ENCODE peak calls at places on chromosomes 12 and 14, in seven cellular contexts. W is mesendoderm, M is IMR-90, X is mesenchymal stem cell, N is neuronal stem cell, K is H1, A is trophoblast cell. T is an unnamed sample.

GRCh38 chr12:52873832-52874572 is 25.2 kb upstream of the KRT78 start:
- DNase-seq in W (no peak), M (peak; percentile 89), X (peak; percentile 95), N (no peak), K (no peak), A (no peak), T (peak; percentile 68)

GRCh38 chr14:57870686-57871457 is 5.0 kb upstream of the SLC35F4 start:
- DNase-seq in W (no peak), M (no peak), X (no peak), N (no peak), K (no peak), A (no peak), T (no peak)

GRCh38 chr12:48796976-48797375 is 8.1 kb upstream of the ADCY6 start:
- DNase-seq in W (no peak), M (no peak), X (no peak), N (no peak), K (no peak), A (no peak), T (no peak)

GRCh38 chr12:3622021-3622731 is 130.7 kb downstream of the CRACR2A start:
- DNase-seq in W (no peak), M (no peak), X (no peak), N (no peak), K (no peak), A (peak; percentile 80), T (no peak)

GRCh38 chr14:106564058-106564643 is 1037.8 kb downstream of the TMEM121 start:
- DNase-seq in W (peak; percentile 3), M (no peak), X (no peak), N (no peak), K (no peak), A (no peak), T (no peak)

GRCh38 chr14:21589317-21589716 is 9.4 kb upstream of the OR10G3 start:
- DNase-seq in W (no peak), M (no peak), X (no peak), N (no peak), K (no peak), A (peak; percentile 71), T (no peak)

GRCh38 chr12:119589087-119589486 is 4.5 kb upstream of the TMEM233 start:
- DNase-seq in W (no peak), M (peak; percentile 4), X (no peak), N (no peak), K (no peak), A (no peak), T (no peak)

GRCh38 chr14:90567991-90568390 is 171.2 kb downstream of the CALM1 start:
- DNase-seq in W (no peak), M (no peak), X (no peak), N (no peak), K (no peak), A (no peak), T (no peak)

GRCh38 chr12:116594325-116595038 is 35.3 kb downstream of the MAP1LC3B2 start:
- DNase-seq in W (no peak), M (no peak), X (no peak), N (no peak), K (no peak), A (no peak), T (no peak)

GRCh38 chr12:122003646-122004611 is 17.8 kb upstream of the BCL7A start:
- DNase-seq in W (no peak), M (no peak), X (no peak), N (no peak), K (no peak), A (no peak), T (no peak)

GRCh38 chr14:90969493-90970166 is 90.8 kb downstream of the RPS6KA5 start:
- DNase-seq in W (no peak), M (no peak), X (peak; percentile 4), N (no peak), K (no peak), A (no peak), T (no peak)

GRCh38 chr14:90440592-90440991 is 43.8 kb downstream of the CALM1 start:
- DNase-seq in W (no peak), M (no peak), X (no peak), N (no peak), K (no peak), A (no peak), T (no peak)

GRCh38 chr12:57489157-57489641 is 1.3 kb downstream of the MARS1 start:
- DNase-seq in W (peak; percentile 39), M (peak; percentile 55), X (peak; percentile 35), N (no peak), K (no peak), A (no peak), T (no peak)

GRCh38 chr14:99728231-99728920 is 44.3 kb downstream of the CYP46A1 start:
- DNase-seq in W (no peak), M (no peak), X (no peak), N (no peak), K (no peak), A (no peak), T (peak; percentile 24)

GRCh38 chr12:125871811-125872594 is 806.8 kb downstream of the AACS start:
- DNase-seq in W (no peak), M (no peak), X (no peak), N (no peak), K (no peak), A (no peak), T (no peak)

GRCh38 chr12:132429932-132430643 is 59.9 kb upstream of the FBRSL1 start:
- DNase-seq in W (peak; percentile 62), M (no peak), X (no peak), N (no peak), K (no peak), A (no peak), T (peak; percentile 89)

GRCh38 chr14:37197421-37198272 is at the start of gene MIPOL1:
- DNase-seq in W (peak; percentile 80), M (peak; percentile 90), X (peak; percentile 91), N (peak; percentile 61), K (peak; percentile 25), A (no peak), T (peak; percentile 65)

GRCh38 chr12:109291531-109292341 is 17.3 kb downstream of the FOXN4 start:
- DNase-seq in W (peak; percentile 96), M (no peak), X (peak; percentile 8), N (peak; percentile 93), K (peak; percentile 56), A (no peak), T (peak; percentile 97)

GRCh38 chr12:121128908-121129704 is 3.6 kb upstream of the P2RX7 start:
- DNase-seq in W (peak; percentile 50), M (peak; percentile 27), X (peak; percentile 97), N (no peak), K (no peak), A (no peak), T (peak; percentile 72)

GRCh38 chr14:71113376-71113775 is 206.1 kb downstream of the PCNX1 start:
- DNase-seq in W (peak; percentile 56), M (peak; percentile 89), X (peak; percentile 47), N (no peak), K (no peak), A (no peak), T (no peak)
- H4K8ac ChIP-seq in W (no peak overlapping the region), M (no peak overlapping the region), X (no peak overlapping the region), N (no peak overlapping the region), K (no peak overlapping the region), A (no peak overlapping the region), T (no peak overlapping the region)

GRCh38 chr12:76719171-76719631 is 44.7 kb upstream of the ZDHHC17 start:
- DNase-seq in W (no peak), M (peak; percentile 50), X (no peak), N (no peak), K (no peak), A (no peak), T (no peak)
- H4K8ac ChIP-seq in W (no peak overlapping the region), M (peak overlapping the region; percentile 83), X (no peak overlapping the region), N (no peak overlapping the region), K (no peak overlapping the region), A (peak overlapping the region; percentile 71), T (no peak overlapping the region)

GRCh38 chr14:70021548-70021947 is 142.3 kb downstream of the SMOC1 start:
- DNase-seq in W (no peak), M (no peak), X (no peak), N (no peak), K (no peak), A (no peak), T (no peak)

GRCh38 chr14:70020350-70021170 is 141.3 kb downstream of the SMOC1 start:
- DNase-seq in W (no peak), M (peak; percentile 32), X (no peak), N (no peak), K (no peak), A (no peak), T (no peak)

GRCh38 chr14:70018246-70018645 is 139.0 kb downstream of the SMOC1 start:
- DNase-seq in W (no peak), M (peak; percentile 41), X (no peak), N (no peak), K (no peak), A (no peak), T (no peak)

GRCh38 chr14:70014696-70015095 is 135.5 kb downstream of the SMOC1 start:
- DNase-seq in W (no peak), M (no peak), X (no peak), N (no peak), K (no peak), A (no peak), T (no peak)

GRCh38 chr14:70018713-70019201 is 139.5 kb downstream of the SMOC1 start:
- DNase-seq in W (no peak), M (peak; percentile 47), X (peak; percentile 32), N (no peak), K (no peak), A (no peak), T (no peak)
- H4K8ac ChIP-seq in W (no peak overlapping the region), M (no peak overlapping the region), X (no peak overlapping the region), N (no peak overlapping the region), K (no peak overlapping the region), A (no peak overlapping the region), T (no peak overlapping the region)

GRCh38 chr12:129821964-129822363 is 81.9 kb downstream of the TMEM132D start:
- DNase-seq in W (no peak), M (no peak), X (no peak), N (no peak), K (no peak), A (no peak), T (no peak)
- H4K8ac ChIP-seq in W (no peak overlapping the region), M (no peak overlapping the region), X (no peak overlapping the region), N (no peak overlapping the region), K (no peak overlapping the region), A (no peak overlapping the region), T (no peak overlapping the region)

DNA sequence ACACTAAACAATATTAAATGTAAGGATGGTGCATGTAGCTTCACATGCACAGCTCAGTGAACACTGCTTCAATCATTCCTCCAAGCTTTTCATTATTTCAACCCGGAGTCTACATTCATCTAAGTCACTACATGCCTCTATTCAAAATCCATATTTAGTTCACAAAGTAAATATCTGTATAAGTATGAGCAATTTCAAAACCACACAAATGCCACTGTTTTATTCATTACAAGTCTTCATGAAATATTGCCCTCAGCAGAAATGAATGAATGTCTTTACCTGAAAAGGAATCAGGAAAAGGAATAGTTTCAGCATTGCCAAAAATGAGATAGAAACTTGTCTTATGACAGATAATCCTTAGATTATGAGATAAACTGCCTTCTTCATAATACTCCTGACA is 149.4 kb downstream of the SLC38A4 start:
- DNase-seq in W (no peak), M (no peak), X (no peak), N (no peak), K (no peak), A (no peak), T (no peak)
- H4K8ac ChIP-seq in W (no peak overlapping the region), M (no peak overlapping the region), X (no peak overlapping the region), N (no peak overlapping the region), K (no peak overlapping the region), A (no peak overlapping the region), T (no peak overlapping the region)

DNA sequence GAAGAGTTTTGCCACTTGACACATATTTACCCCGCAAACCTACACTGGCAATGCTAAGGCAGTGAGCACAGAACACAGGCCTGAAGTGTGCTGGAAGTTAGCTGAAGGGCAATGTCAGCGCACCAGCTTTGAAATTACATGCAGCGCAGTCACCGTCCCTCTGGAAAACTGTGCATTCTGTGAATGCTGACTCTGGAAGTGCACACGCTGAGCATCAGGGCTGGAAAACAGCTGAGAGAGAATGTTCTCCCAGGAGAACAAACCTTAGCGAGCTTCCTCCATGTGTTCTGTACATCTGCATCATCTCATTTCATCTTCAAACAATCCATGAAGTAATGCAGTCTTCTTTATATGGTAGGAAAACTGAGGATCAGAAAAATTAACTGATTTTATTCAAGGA is 448.2 kb downstream of the NRXN3 start:
- DNase-seq in W (no peak), M (no peak), X (no peak), N (no peak), K (no peak), A (no peak), T (no peak)
- H4K8ac ChIP-seq in W (no peak overlapping the region), M (no peak overlapping the region), X (no peak overlapping the region), N (no peak overlapping the region), K (no peak overlapping the region), A (no peak overlapping the region), T (no peak overlapping the region)

T was measured in H9.